ENCODE peak calls at places on chromosomes 12 and 14, in nine cellular contexts. Y is body of pancreas; K is T-helper 17 cell; C is left lung; G is PC-3; Q is right lobe of liver; F is activated CD8-positive, alpha-beta memory T cell treated with anti-CD3 and anti-CD28 coated beads, Interleukin-2, amount 10 ng/mL, durations not matched to agents 7 days and 5 days; Z is left cardiac atrium; I is CD8-positive, alpha-beta T cell. D is an unnamed sample.

GRCh38 chr14:77140937-77141591 is 527 bp downstream of the ZDHHC22 start:
- ATAC-seq in Z (peak), Y (peak), F (peak), K (peak), Q (peak), I (no peak), C (peak), G (peak), D (peak)

GRCh38 chr12:53591301-53592206 is 34.6 kb downstream of the ATF7 start:
- ATAC-seq in Q (peak), F (no peak), Y (no peak), G (peak), C (peak), I (no peak), K (no peak), Z (no peak), D (peak)

GRCh38 chr14:47278233-47278842 is 397.1 kb downstream of the MDGA2 start:
- ATAC-seq in Y (no peak), F (no peak), Q (peak), I (no peak), K (no peak), G (peak), Z (no peak), C (peak), D (peak)

GRCh38 chr14:76968621-76969063 is 59.9 kb downstream of the IRF2BPL start:
- ATAC-seq in Y (no peak), K (no peak), F (no peak), G (no peak), I (no peak), Z (no peak), Q (peak), C (no peak), D (peak)

GRCh38 chr12:80187660-80188090 is 88.3 kb downstream of the OTOGL start:
- ATAC-seq in Y (no peak), C (no peak), I (no peak), K (no peak), Z (peak), Q (peak), G (no peak), F (peak), D (no peak)

GRCh38 chr12:116376354-116377193 is 99.1 kb upstream of the MED13L start:
- ATAC-seq in K (no peak), C (no peak), G (peak), I (no peak), Z (peak), F (peak), Q (peak), Y (no peak), D (peak)

GRCh38 chr14:95875831-95876768 is 532 bp upstream of the TUNAR start:
- ATAC-seq in G (no peak), F (no peak), Y (no peak), I (no peak), C (no peak), Q (no peak), K (no peak), Z (no peak), D (peak)

GRCh38 chr14:55514819-55515470 is 65.1 kb upstream of the KTN1 start:
- ATAC-seq in C (no peak), Z (no peak), Q (no peak), Y (no peak), G (peak), I (no peak), F (no peak), K (no peak), D (peak)

GRCh38 chr12:67826946-67827719 is 162.1 kb upstream of the IFNG-AS1 start:
- ATAC-seq in K (no peak), Y (no peak), Q (no peak), Z (peak), F (no peak), C (no peak), G (peak), I (no peak), D (peak)

GRCh38 chr12:66059670-66060069 is 70.9 kb downstream of the LLPH start:
- ATAC-seq in C (no peak), Q (no peak), I (no peak), G (no peak), K (no peak), Z (no peak), Y (no peak), F (no peak), D (no peak)

GRCh38 chr12:3797649-3798048 is 44.7 kb upstream of the CRACR2A start:
- ATAC-seq in Z (no peak), Y (no peak), K (no peak), C (no peak), G (no peak), Q (no peak), I (no peak), F (no peak), D (no peak)

GRCh38 chr12:19035552-19035951 is 94.0 kb upstream of the PLEKHA5 start:
- ATAC-seq in Z (peak), F (no peak), G (no peak), K (no peak), I (no peak), Q (no peak), Y (peak), C (peak), D (no peak)

GRCh38 chr14:81311816-81312215 is 88.3 kb downstream of the STON2 start:
- ATAC-seq in G (no peak), K (no peak), F (no peak), Q (no peak), Z (no peak), Y (no peak), I (no peak), C (peak), D (no peak)

GRCh38 chr12:75883241-75883640 is 148.3 kb downstream of the PHLDA1 start:
- ATAC-seq in Z (no peak), Y (peak), F (no peak), K (no peak), I (no peak), C (no peak), G (no peak), Q (peak), D (no peak)

GRCh38 chr12:99596762-99597161 is 50.8 kb upstream of the GARIN6 start:
- ATAC-seq in Y (no peak), K (no peak), G (peak), Z (no peak), Q (no peak), I (no peak), C (no peak), F (no peak), D (no peak)

GRCh38 chr14:91350813-91351507 is 66.7 kb downstream of the CCDC88C start:
- ATAC-seq in K (peak), F (peak), C (peak), Q (peak), Y (no peak), Z (no peak), G (no peak), I (peak), D (no peak)

GRCh38 chr12:10307630-10308029 is at the start of gene KLRD1:
- ATAC-seq in C (peak), K (no peak), G (no peak), I (peak), Z (no peak), Q (no peak), Y (no peak), F (no peak), D (no peak)

GRCh38 chr12:128983371-128983770 is 130.1 kb downstream of the GLT1D1 start:
- ATAC-seq in Z (no peak), K (no peak), Y (no peak), G (no peak), Q (no peak), C (no peak), F (no peak), I (no peak), D (no peak)

GRCh38 chr12:52249041-52249461 is 16.0 kb downstream of the KRT7 start:
- ATAC-seq in I (no peak), C (peak), K (no peak), Q (peak), Z (peak), Y (peak), F (no peak), G (no peak), D (peak)

GRCh38 chr14:96961895-96962294 is 164.7 kb downstream of the VRK1 start:
- ATAC-seq in K (no peak), Z (no peak), G (no peak), Y (no peak), Q (no peak), I (no peak), F (no peak), C (no peak), D (no peak)

GRCh38 chr12:62350554-62350953 is 90.3 kb downstream of the USP15 start:
- ATAC-seq in C (no peak), Y (no peak), Z (no peak), Q (no peak), K (no peak), F (no peak), G (no peak), I (no peak), D (no peak)

GRCh38 chr12:16030729-16031128 is 119.6 kb downstream of the DERA start:
- ATAC-seq in Q (peak), C (peak), Z (no peak), K (no peak), Y (peak), F (no peak), G (no peak), I (no peak), D (no peak)

GRCh38 chr12:26127404-26127803 is 2.6 kb upstream of the BHLHE41 start:
- ATAC-seq in G (no peak), K (no peak), Z (no peak), C (no peak), F (no peak), Y (no peak), I (no peak), Q (no peak), D (no peak)

GRCh38 chr14:70896981-70897380 is 10.3 kb upstream of the PCNX1 start:
- ATAC-seq in G (no peak), I (no peak), F (no peak), K (no peak), Y (no peak), C (no peak), Q (no peak), Z (no peak), D (no peak)

GRCh38 chr14:39483682-39484081 is 51.4 kb upstream of the FBXO33 start:
- ATAC-seq in C (no peak), F (no peak), I (no peak), Y (no peak), G (no peak), K (no peak), Z (no peak), Q (no peak), D (no peak)

GRCh38 chr12:12804011-12804410 is 9.1 kb upstream of the DDX47 start:
- ATAC-seq in Q (no peak), Z (no peak), K (no peak), Y (no peak), G (peak), I (no peak), C (no peak), F (no peak), D (peak)

GRCh38 chr12:110426300-110426910 is 22.9 kb upstream of the ANAPC7 start:
- ATAC-seq in K (no peak), I (no peak), F (no peak), Y (no peak), Z (no peak), G (no peak), C (no peak), Q (no peak), D (no peak)

GRCh38 chr14:72523397-72524157 is 370.3 kb downstream of the DPF3 start:
- ATAC-seq in K (no peak), Q (peak), F (no peak), C (peak), G (no peak), Z (peak), Y (no peak), I (no peak), D (no peak)

GRCh38 chr12:85280138-85280983 is at the start of gene ALX1:
- ATAC-seq in C (peak), F (no peak), Q (peak), G (no peak), I (no peak), K (no peak), Z (peak), Y (peak), D (peak)